ENCODE peak calls at places on chromosomes 13 and 19, in ten cellular contexts. P, S, C, J, O, H, E, B, I and Y are unnamed samples.

GRCh38 chr13:29923554-29924481 is 73.4 kb upstream of the UBL3 start:
- DNase-seq in P (peak; percentile 41), S (no peak), C (peak; percentile 97), J (peak; percentile 64), O (peak; percentile 83), H (peak; percentile 93), E (peak; percentile 93), B (peak; percentile 90), I (peak; percentile 99), Y (peak; percentile 93)

GRCh38 chr19:17333611-17334413 is 843 bp downstream of the ANO8 start:
- DNase-seq in P (no peak), S (no peak), C (peak; percentile 82), J (peak; percentile 90), O (no peak), H (peak; percentile 71), E (no peak), B (no peak), I (peak; percentile 91), Y (peak; percentile 81)

GRCh38 chr19:23686622-23687423 is at the start of gene ZNF675:
- DNase-seq in P (peak; percentile 94), S (peak; percentile 97), C (peak; percentile 90), J (peak; percentile 93), O (peak; percentile 91), H (peak; percentile 87), E (peak; percentile 96), B (peak; percentile 96), I (peak; percentile 95), Y (peak; percentile 98)

GRCh38 chr13:24905242-24905641 is 141.3 kb downstream of the RNF17 start:
- DNase-seq in P (no peak), S (no peak), C (peak; percentile 22), J (no peak), O (no peak), H (no peak), E (no peak), B (no peak), I (peak; percentile 48), Y (no peak)

GRCh38 chr13:107208889-107209288 is 641.0 kb upstream of the ARGLU1 start:
- DNase-seq in P (no peak), S (no peak), C (no peak), J (no peak), O (no peak), H (no peak), E (no peak), B (no peak), I (no peak), Y (no peak)

GRCh38 chr19:14381689-14382474 is 638 bp downstream of the ADGRE5 start:
- DNase-seq in P (no peak), S (no peak), C (peak; percentile 44), J (peak; percentile 95), O (no peak), H (no peak), E (no peak), B (peak; percentile 77), I (peak; percentile 90), Y (no peak)

GRCh38 chr13:39879286-39880035 is 224.0 kb downstream of the COG6 start:
- DNase-seq in P (peak; percentile 11), S (no peak), C (no peak), J (no peak), O (no peak), H (no peak), E (no peak), B (no peak), I (no peak), Y (no peak)

GRCh38 chr13:44921931-44922758 is 67.1 kb downstream of the NUFIP1 start:
- DNase-seq in P (peak; percentile 6), S (no peak), C (peak; percentile 100), J (no peak), O (peak; percentile 63), H (peak; percentile 29), E (no peak), B (peak; percentile 79), I (peak; percentile 95), Y (no peak)

GRCh38 chr13:101085551-101085950 is 330.8 kb downstream of the NALCN start:
- DNase-seq in P (no peak), S (no peak), C (no peak), J (no peak), O (no peak), H (no peak), E (no peak), B (no peak), I (no peak), Y (no peak)

GRCh38 chr19:10105241-10106099 is 692 bp upstream of the PPAN start:
- DNase-seq in P (no peak), S (no peak), C (no peak), J (peak; percentile 93), O (no peak), H (no peak), E (no peak), B (no peak), I (peak; percentile 38), Y (no peak)

GRCh38 chr19:4693078-4693350 is 22.9 kb upstream of the MYDGF start:
- DNase-seq in P (no peak), S (no peak), C (no peak), J (no peak), O (no peak), H (no peak), E (no peak), B (no peak), I (no peak), Y (no peak)

GRCh38 chr13:64791373-64791772 is 2438.8 kb downstream of the PCDH9 start:
- DNase-seq in P (no peak), S (no peak), C (no peak), J (no peak), O (no peak), H (no peak), E (no peak), B (no peak), I (no peak), Y (no peak)

GRCh38 chr19:7524523-7524922 is 2.1 kb downstream of the MCOLN1 start:
- DNase-seq in P (no peak), S (no peak), C (no peak), J (peak; percentile 7), O (no peak), H (no peak), E (no peak), B (no peak), I (no peak), Y (no peak)

GRCh38 chr13:80263745-80264513 is 77.0 kb downstream of the SPRY2 start:
- DNase-seq in P (no peak), S (no peak), C (no peak), J (no peak), O (no peak), H (no peak), E (no peak), B (no peak), I (no peak), Y (no peak)

GRCh38 chr19:16315825-16316505 is 8.7 kb upstream of the KLF2 start:
- DNase-seq in P (peak; percentile 48), S (no peak), C (peak; percentile 100), J (no peak), O (no peak), H (no peak), E (peak; percentile 80), B (peak; percentile 90), I (peak; percentile 98), Y (no peak)

GRCh38 chr13:82702513-82702912 is 1179.8 kb downstream of the SLITRK1 start:
- DNase-seq in P (no peak), S (no peak), C (no peak), J (no peak), O (no peak), H (no peak), E (no peak), B (no peak), I (no peak), Y (no peak)

GRCh38 chr13:105513448-105513847 is 1022.0 kb downstream of the EFNB2 start:
- DNase-seq in P (no peak), S (no peak), C (no peak), J (no peak), O (no peak), H (no peak), E (no peak), B (no peak), I (no peak), Y (no peak)

GRCh38 chr19:1412323-1412923 is 5.0 kb downstream of the DAZAP1 start:
- DNase-seq in P (no peak), S (no peak), C (no peak), J (no peak), O (no peak), H (no peak), E (no peak), B (no peak), I (no peak), Y (no peak)
- H3K4me3 ChIP-seq in P (no peak overlapping the region), S (peak overlapping the region; percentile 26), C (no peak overlapping the region), J (no peak overlapping the region), O (no peak overlapping the region), H (no peak overlapping the region), E (no peak overlapping the region), B (no peak overlapping the region), I (no peak overlapping the region), Y (no peak overlapping the region)

GRCh38 chr19:3458595-3459284 is 21.6 kb downstream of the SMIM24 start:
- DNase-seq in P (peak; percentile 54), S (no peak), C (peak; percentile 48), J (no peak), O (no peak), H (no peak), E (no peak), B (no peak), I (peak; percentile 70), Y (peak; percentile 85)
- H3K27ac ChIP-seq in P (no peak overlapping the region), S (peak overlapping the region; percentile 86), C (peak overlapping the region; percentile 85), J (no peak overlapping the region), O (peak overlapping the region; percentile 77), H (no peak overlapping the region), E (peak overlapping the region; percentile 94), B (peak overlapping the region; percentile 92), I (peak overlapping the region; percentile 84), Y (peak overlapping the region; percentile 55)

GRCh38 chr19:49422407-49423277 is 599 bp downstream of the PTH2 start:
- DNase-seq in P (peak; percentile 85), S (no peak), C (peak; percentile 20), J (peak; percentile 50), O (no peak), H (no peak), E (no peak), B (no peak), I (peak; percentile 63), Y (peak; percentile 93)

GRCh38 chr19:49425178-49425577 is at the start of gene GFY:
- DNase-seq in P (no peak), S (no peak), C (no peak), J (peak; percentile 6), O (no peak), H (no peak), E (no peak), B (no peak), I (no peak), Y (no peak)

GRCh38 chr19:49421878-49422202 is 1.4 kb downstream of the PTH2 start:
- DNase-seq in P (no peak), S (no peak), C (no peak), J (no peak), O (no peak), H (no peak), E (no peak), B (no peak), I (no peak), Y (no peak)

GRCh38 chr19:49423985-49424303 is 703 bp upstream of the PTH2 start:
- DNase-seq in P (no peak), S (no peak), C (no peak), J (peak; percentile 58), O (no peak), H (no peak), E (no peak), B (no peak), I (no peak), Y (no peak)

GRCh38 chr19:49423278-49423984 is at the start of gene PTH2:
- DNase-seq in P (no peak), S (no peak), C (no peak), J (no peak), O (no peak), H (no peak), E (no peak), B (no peak), I (no peak), Y (no peak)
- H3K4me3 ChIP-seq in P (peak within 1 kb of the TSS; percentile 14), S (peak within 1 kb of the TSS; percentile 32), C (no peak within 1 kb of the TSS), J (peak within 1 kb of the TSS; percentile 23), O (no peak within 1 kb of the TSS), H (no peak within 1 kb of the TSS), E (no peak within 1 kb of the TSS), B (no peak within 1 kb of the TSS), I (no peak within 1 kb of the TSS), Y (peak within 1 kb of the TSS; percentile 69)

GRCh38 chr19:46412034-46412982 is 1.1 kb downstream of the CCDC8 start:
- DNase-seq in P (peak; percentile 54), S (no peak), C (no peak), J (no peak), O (no peak), H (no peak), E (peak; percentile 74), B (no peak), I (peak; percentile 31), Y (peak; percentile 72)
- H3K27ac ChIP-seq in P (peak overlapping the region; percentile 96), S (no peak overlapping the region), C (peak overlapping the region; percentile 44), J (no peak overlapping the region), O (peak overlapping the region; percentile 71), H (no peak overlapping the region), E (peak overlapping the region; percentile 82), B (peak overlapping the region; percentile 75), I (no peak overlapping the region), Y (no peak overlapping the region)